ENCODE peak calls at places on chromosomes 16 and 17, in six cellular contexts. A is stimulated activated CD8-positive, alpha-beta memory T cell treated with anti-CD3 and anti-CD28 coated beads, Interleukin-4, amount 100 ng/mL, for 4 hours; D is activated CD8-positive, alpha-beta memory T cell treated with anti-CD3 and anti-CD28 coated beads for 24 hours; P is NCI-H1105 treated with DMSO at 0.1 percent for 48 hours; R is fibroblast of the conjunctiva; Y is Peyer's patch. N is an unnamed sample.

GRCh38 chr17:17682737-17683675 is 1.7 kb downstream of the RAI1 start:
- DNase-seq in A (no peak), D (peak; percentile 86), P (peak; percentile 64), R (peak; percentile 79), Y (peak; percentile 63), N (peak; percentile 16)

GRCh38 chr17:78596871-78597635 is 19.9 kb upstream of the DNAH17 start:
- DNase-seq in A (no peak), D (no peak), P (no peak), R (no peak), Y (no peak), N (no peak)

GRCh38 chr16:74999683-75000480 is 1.1 kb downstream of the ZNRF1 start:
- DNase-seq in A (no peak), D (peak; percentile 77), P (peak; percentile 60), R (no peak), Y (peak; percentile 59), N (no peak)

GRCh38 chr17:35097776-35098175 is 21.9 kb downstream of the RAD51D start:
- DNase-seq in A (no peak), D (no peak), P (no peak), R (no peak), Y (no peak), N (no peak)

GRCh38 chr17:42554250-42555121 is 1.8 kb downstream of the HSD17B1 start:
- DNase-seq in A (no peak), D (peak; percentile 90), P (peak; percentile 71), R (peak; percentile 28), Y (peak; percentile 93), N (peak; percentile 77)

GRCh38 chr17:9445424-9445823 is 130.2 kb downstream of the STX8 start:
- DNase-seq in A (no peak), D (no peak), P (no peak), R (no peak), Y (no peak), N (no peak)

GRCh38 chr17:238071-238963 is 56.9 kb upstream of the DOC2B start:
- DNase-seq in A (no peak), D (no peak), P (no peak), R (no peak), Y (no peak), N (no peak)

GRCh38 chr17:80497726-80498241 is 21.4 kb upstream of the NPTX1 start:
- DNase-seq in A (no peak), D (no peak), P (no peak), R (no peak), Y (no peak), N (no peak)

GRCh38 chr17:79776378-79777165 is 1.4 kb upstream of the CBX2 start:
- DNase-seq in A (no peak), D (no peak), P (no peak), R (no peak), Y (no peak), N (no peak)

GRCh38 chr16:48918520-48919258 is 308.7 kb upstream of the N4BP1 start:
- DNase-seq in A (no peak), D (no peak), P (no peak), R (no peak), Y (no peak), N (no peak)

GRCh38 chr16:87042551-87043272 is 274.5 kb downstream of the C16orf95 start:
- DNase-seq in A (no peak), D (no peak), P (peak; percentile 35), R (no peak), Y (no peak), N (no peak)

GRCh38 chr16:50692999-50693781 is at the start of gene NOD2:
- DNase-seq in A (no peak), D (no peak), P (no peak), R (no peak), Y (no peak), N (no peak)

GRCh38 chr17:80253631-80254395 is 6.8 kb upstream of the RNF213 start:
- DNase-seq in A (no peak), D (no peak), P (no peak), R (no peak), Y (no peak), N (no peak)

GRCh38 chr17:40542562-40543411 is 22.5 kb downstream of the CCR7 start:
- DNase-seq in A (no peak), D (peak; percentile 83), P (no peak), R (peak; percentile 99), Y (no peak), N (no peak)